ENCODE peak calls at places on chromosomes 13 and 19, in six cellular contexts. One of them, this sample, is unnamed.

GRCh38 chr19:9406798-9407352 is 28.5 kb downstream of the ZNF266 start:
- DNase-seq in HCT116: no peak
- DNase-seq in tibial nerve: peak; percentile 15
- DNase-seq in K562: peak; percentile 78
- DNase-seq in breast epithelium: no peak
- DNase-seq in IMR-90: peak; percentile 92
- DNase-seq in this sample: no peak

GRCh38 chr19:610071-610800 is 20.6 kb downstream of the HCN2 start:
- DNase-seq in HCT116: no peak
- DNase-seq in tibial nerve: no peak
- DNase-seq in K562: no peak
- DNase-seq in breast epithelium: no peak
- DNase-seq in IMR-90: no peak
- DNase-seq in this sample: no peak

GRCh38 chr13:32415019-32415418 is 12.9 kb downstream of the N4BP2L1 start:
- DNase-seq in HCT116: peak; percentile 18
- DNase-seq in tibial nerve: no peak
- DNase-seq in K562: peak; percentile 35
- DNase-seq in breast epithelium: no peak
- DNase-seq in IMR-90: no peak
- DNase-seq in this sample: no peak

GRCh38 chr13:51959773-51960172 is 51.5 kb downstream of the ATP7B start:
- DNase-seq in HCT116: no peak
- DNase-seq in tibial nerve: no peak
- DNase-seq in K562: peak; percentile 37
- DNase-seq in breast epithelium: no peak
- DNase-seq in IMR-90: no peak
- DNase-seq in this sample: no peak

GRCh38 chr19:7505682-7506384 is 10.1 kb upstream of the ZNF358 start:
- DNase-seq in HCT116: no peak
- DNase-seq in tibial nerve: no peak
- DNase-seq in K562: peak; percentile 79
- DNase-seq in breast epithelium: no peak
- DNase-seq in IMR-90: no peak
- DNase-seq in this sample: no peak

GRCh38 chr13:107551521-107551920 is 663.8 kb downstream of the LIG4 start:
- DNase-seq in HCT116: no peak
- DNase-seq in tibial nerve: no peak
- DNase-seq in K562: no peak
- DNase-seq in breast epithelium: no peak
- DNase-seq in IMR-90: no peak
- DNase-seq in this sample: no peak

GRCh38 chr19:33000510-33000909 is 28.5 kb downstream of the FAAP24 start:
- DNase-seq in HCT116: no peak
- DNase-seq in tibial nerve: no peak
- DNase-seq in K562: no peak
- DNase-seq in breast epithelium: no peak
- DNase-seq in IMR-90: no peak
- DNase-seq in this sample: no peak

GRCh38 chr13:43572601-43573360 is 214.0 kb downstream of the ENOX1 start:
- DNase-seq in HCT116: no peak
- DNase-seq in tibial nerve: no peak
- DNase-seq in K562: no peak
- DNase-seq in breast epithelium: no peak
- DNase-seq in IMR-90: peak; percentile 25
- DNase-seq in this sample: peak; percentile 45

GRCh38 chr19:40510526-40511115 is 43.8 kb downstream of the SPTBN4 start:
- DNase-seq in HCT116: no peak
- DNase-seq in tibial nerve: no peak
- DNase-seq in K562: no peak
- DNase-seq in breast epithelium: no peak
- DNase-seq in IMR-90: peak; percentile 13
- DNase-seq in this sample: no peak

GRCh38 chr13:112132142-112132541 is 65.2 kb downstream of the SOX1 start:
- DNase-seq in HCT116: no peak
- DNase-seq in tibial nerve: no peak
- DNase-seq in K562: no peak
- DNase-seq in breast epithelium: peak; percentile 19
- DNase-seq in IMR-90: no peak
- DNase-seq in this sample: no peak

GRCh38 chr19:15550847-15551182 is 42.5 kb downstream of the CYP4F22 start:
- DNase-seq in HCT116: no peak
- DNase-seq in tibial nerve: no peak
- DNase-seq in K562: peak; percentile 27
- DNase-seq in breast epithelium: no peak
- DNase-seq in IMR-90: no peak
- DNase-seq in this sample: no peak

GRCh38 chr19:11446652-11447301 is 11.3 kb downstream of the PRKCSH start:
- DNase-seq in HCT116: no peak
- DNase-seq in tibial nerve: no peak
- DNase-seq in K562: peak; percentile 69
- DNase-seq in breast epithelium: no peak
- DNase-seq in IMR-90: no peak
- DNase-seq in this sample: no peak

GRCh38 chr13:108034909-108035308 is 180.4 kb downstream of the LIG4 start:
- DNase-seq in HCT116: no peak
- DNase-seq in tibial nerve: no peak
- DNase-seq in K562: no peak
- DNase-seq in breast epithelium: no peak
- DNase-seq in IMR-90: no peak
- DNase-seq in this sample: no peak

GRCh38 chr13:97615266-97615665 is 181.3 kb downstream of the RAP2A start:
- DNase-seq in HCT116: no peak
- DNase-seq in tibial nerve: no peak
- DNase-seq in K562: no peak
- DNase-seq in breast epithelium: no peak
- DNase-seq in IMR-90: no peak
- DNase-seq in this sample: no peak

GRCh38 chr13:45961468-45961867 is 91.1 kb downstream of the ZC3H13 start:
- DNase-seq in HCT116: no peak
- DNase-seq in tibial nerve: no peak
- DNase-seq in K562: no peak
- DNase-seq in breast epithelium: no peak
- DNase-seq in IMR-90: no peak
- DNase-seq in this sample: no peak

GRCh38 chr13:31739226-31739625 is at the start of gene RXFP2:
- DNase-seq in HCT116: no peak
- DNase-seq in tibial nerve: no peak
- DNase-seq in K562: no peak
- DNase-seq in breast epithelium: no peak
- DNase-seq in IMR-90: no peak
- DNase-seq in this sample: no peak

GRCh38 chr19:34217952-34218817 is 36.2 kb upstream of the GARRE1 start:
- DNase-seq in HCT116: no peak
- DNase-seq in tibial nerve: no peak
- DNase-seq in K562: peak; percentile 84
- DNase-seq in breast epithelium: no peak
- DNase-seq in IMR-90: peak; percentile 98
- DNase-seq in this sample: no peak

GRCh38 chr13:61255035-61255796 is 160.4 kb downstream of the PCDH20 start:
- DNase-seq in HCT116: peak; percentile 2
- DNase-seq in tibial nerve: no peak
- DNase-seq in K562: no peak
- DNase-seq in breast epithelium: no peak
- DNase-seq in IMR-90: no peak
- DNase-seq in this sample: no peak

GRCh38 chr13:71513414-71514063 is 353.5 kb downstream of the DACH1 start:
- DNase-seq in HCT116: no peak
- DNase-seq in tibial nerve: no peak
- DNase-seq in K562: no peak
- DNase-seq in breast epithelium: no peak
- DNase-seq in IMR-90: no peak
- DNase-seq in this sample: no peak

GRCh38 chr19:52307275-52307674 is 10.3 kb downstream of the ZNF480 start:
- DNase-seq in HCT116: peak; percentile 7
- DNase-seq in tibial nerve: no peak
- DNase-seq in K562: peak; percentile 47
- DNase-seq in breast epithelium: no peak
- DNase-seq in IMR-90: peak; percentile 19
- DNase-seq in this sample: no peak

GRCh38 chr13:99585609-99586008 is 84.3 kb downstream of the TM9SF2 start:
- DNase-seq in HCT116: no peak
- DNase-seq in tibial nerve: no peak
- DNase-seq in K562: no peak
- DNase-seq in breast epithelium: no peak
- DNase-seq in IMR-90: no peak
- DNase-seq in this sample: no peak

GRCh38 chr13:113297370-113297871 is 382 bp downstream of the LAMP1 start:
- DNase-seq in HCT116: no peak
- DNase-seq in tibial nerve: no peak
- DNase-seq in K562: peak; percentile 40
- DNase-seq in breast epithelium: no peak
- DNase-seq in IMR-90: no peak
- DNase-seq in this sample: no peak

GRCh38 chr13:55727683-55728082 is 1413.0 kb upstream of the PRR20A start:
- DNase-seq in HCT116: no peak
- DNase-seq in tibial nerve: no peak
- DNase-seq in K562: no peak
- DNase-seq in breast epithelium: no peak
- DNase-seq in IMR-90: no peak
- DNase-seq in this sample: no peak

GRCh38 chr13:78022164-78022877 is 103.7 kb upstream of the EDNRB start:
- DNase-seq in HCT116: no peak
- DNase-seq in tibial nerve: no peak
- DNase-seq in K562: no peak
- DNase-seq in breast epithelium: no peak
- DNase-seq in IMR-90: peak; percentile 72
- DNase-seq in this sample: no peak

GRCh38 chr13:47628666-47629065 is 372.4 kb downstream of the SUCLA2 start:
- DNase-seq in HCT116: no peak
- DNase-seq in tibial nerve: no peak
- DNase-seq in K562: no peak
- DNase-seq in breast epithelium: no peak
- DNase-seq in IMR-90: peak; percentile 21
- DNase-seq in this sample: no peak

GRCh38 chr19:1955171-1956142 is 14.5 kb downstream of the CSNK1G2 start:
- DNase-seq in HCT116: no peak
- DNase-seq in tibial nerve: no peak
- DNase-seq in K562: no peak
- DNase-seq in breast epithelium: no peak
- DNase-seq in IMR-90: no peak
- DNase-seq in this sample: no peak
- TF ChIP-seq POLR2A in HCT116: no peak
- TF ChIP-seq POLR2A in tibial nerve: no peak
- TF ChIP-seq POLR2A in K562: no peak
- TF ChIP-seq POLR2A in breast epithelium: no peak
- TF ChIP-seq POLR2A in IMR-90: no peak
- TF ChIP-seq POLR2A in this sample: no peak

DNA sequence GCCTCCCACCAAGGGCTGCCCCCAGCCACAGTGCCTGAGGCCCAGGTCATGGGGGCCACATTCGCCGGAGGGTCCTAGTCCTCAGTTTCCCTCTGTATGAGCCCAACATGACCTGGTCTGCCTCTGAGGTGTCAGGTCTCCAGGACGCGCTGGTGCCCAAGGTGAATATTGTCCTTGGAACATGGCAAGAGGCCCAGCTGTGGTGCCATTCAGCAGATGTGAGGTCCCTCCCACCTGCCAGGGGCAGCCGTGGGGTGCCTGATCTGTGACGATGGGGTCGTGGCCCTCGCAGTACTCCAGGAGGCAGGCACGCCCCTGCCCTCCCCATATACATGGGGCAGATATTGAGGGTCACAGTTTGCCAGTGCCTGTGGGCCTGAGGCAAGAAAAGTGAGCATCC is 151.9 kb downstream of the KDM4B start:
- DNase-seq in HCT116: no peak
- DNase-seq in tibial nerve: no peak
- DNase-seq in K562: no peak
- DNase-seq in breast epithelium: no peak
- DNase-seq in IMR-90: no peak
- DNase-seq in this sample: no peak
- H3K4me1 ChIP-seq in HCT116: no peaks in the 10 kb centered on the region
- H3K4me1 ChIP-seq in tibial nerve: no peaks in the 10 kb centered on the region
- H3K4me1 ChIP-seq in K562: peaks cover 33% of the 10 kb centered on the region
- H3K4me1 ChIP-seq in breast epithelium: no peaks in the 10 kb centered on the region
- H3K4me1 ChIP-seq in IMR-90: peaks cover 5% of the 10 kb centered on the region
- H3K4me1 ChIP-seq in this sample: peaks cover 8% of the 10 kb centered on the region

GRCh38 chr19:22595918-22596341 is 38.2 kb upstream of the ZNF492 start:
- DNase-seq in HCT116: no peak
- DNase-seq in tibial nerve: peak; percentile 50
- DNase-seq in K562: peak; percentile 4
- DNase-seq in breast epithelium: no peak
- DNase-seq in IMR-90: no peak
- DNase-seq in this sample: peak; percentile 81
- H3K27ac ChIP-seq in HCT116: no peak overlapping the region
- H3K27ac ChIP-seq in tibial nerve: peak overlapping the region; percentile 26
- H3K27ac ChIP-seq in K562: no peak overlapping the region
- H3K27ac ChIP-seq in breast epithelium: no peak overlapping the region
- H3K27ac ChIP-seq in IMR-90: no peak overlapping the region
- H3K27ac ChIP-seq in this sample: no peak overlapping the region

GRCh38 chr19:48637948-48638830 is 1.0 kb upstream of the DBP start:
- DNase-seq in HCT116: peak; percentile 98
- DNase-seq in tibial nerve: no peak
- DNase-seq in K562: peak; percentile 94
- DNase-seq in breast epithelium: peak; percentile 83
- DNase-seq in IMR-90: peak; percentile 96
- DNase-seq in this sample: peak; percentile 98
- TF ChIP-seq POLR2A in HCT116: peak; percentile 51
- TF ChIP-seq POLR2A in tibial nerve: peak; percentile 37
- TF ChIP-seq POLR2A in K562: peak; percentile 60
- TF ChIP-seq POLR2A in breast epithelium: peak; percentile 28
- TF ChIP-seq POLR2A in IMR-90: no peak
- TF ChIP-seq POLR2A in this sample: peak; percentile 7

DNA sequence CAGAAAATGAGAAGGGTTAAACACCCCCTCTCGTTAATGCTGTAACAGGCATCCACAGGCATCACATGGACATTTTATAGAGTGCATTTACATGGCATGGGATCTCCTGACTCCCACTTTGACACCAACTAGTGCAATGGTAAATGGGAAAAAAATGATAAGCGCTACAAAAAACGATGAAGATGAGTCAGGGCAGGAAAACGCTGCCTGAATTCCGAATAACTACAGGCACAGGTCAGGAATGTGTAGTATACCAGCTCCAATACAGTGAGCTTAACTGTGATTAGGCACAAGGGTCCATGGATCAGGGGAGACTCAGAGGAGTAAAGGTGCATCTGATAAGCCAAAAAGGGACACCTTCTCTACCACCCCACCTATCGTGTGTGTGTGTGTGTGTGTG is 223.6 kb downstream of the FOXO1 start:
- DNase-seq in HCT116: no peak
- DNase-seq in tibial nerve: no peak
- DNase-seq in K562: no peak
- DNase-seq in breast epithelium: no peak
- DNase-seq in IMR-90: no peak
- DNase-seq in this sample: no peak
- H3K4me1 ChIP-seq in HCT116: peaks cover 7% of the 10 kb centered on the region
- H3K4me1 ChIP-seq in tibial nerve: peaks cover 6% of the 10 kb centered on the region
- H3K4me1 ChIP-seq in K562: no peaks in the 10 kb centered on the region
- H3K4me1 ChIP-seq in breast epithelium: peaks cover 13% of the 10 kb centered on the region
- H3K4me1 ChIP-seq in IMR-90: no peaks in the 10 kb centered on the region
- H3K4me1 ChIP-seq in this sample: peaks cover 59% of the 10 kb centered on the region

This sample was measured in esophagus muscularis mucosa.